ENCODE peak calls at places on chromosomes 7 and 10, in nine cellular contexts. S is HCT116, Z is esophagus muscularis mucosa, P is testis, W is adrenal gland, T is tibial nerve, U is uterus, F is heart left ventricle, O is prostate gland. G is an unnamed sample.
A peak's percentile ranks its signal among the peaks of the same experiment; 100 is the strongest.

GRCh38 chr10:14325325-14325955 is 5.3 kb downstream of the FRMD4A start:
- DNase-seq in S (peak; percentile 50), Z (peak; percentile 68), P (peak; percentile 80), W (peak; percentile 40), T (peak; percentile 20), U (no peak), F (no peak), O (peak; percentile 39), G (no peak)

GRCh38 chr7:50644114-50644513 is 78.9 kb upstream of the DDC start:
- DNase-seq in S (no peak), Z (no peak), P (no peak), W (no peak), T (no peak), U (no peak), F (no peak), O (no peak), G (peak; percentile 4)

GRCh38 chr7:43865277-43865676 is 4.0 kb downstream of the MRPS24 start:
- DNase-seq in S (no peak), Z (no peak), P (no peak), W (no peak), T (no peak), U (no peak), F (no peak), O (no peak), G (no peak)

GRCh38 chr10:84370268-84370667 is 41.9 kb downstream of the CCSER2 start:
- DNase-seq in S (no peak), Z (no peak), P (no peak), W (no peak), T (no peak), U (no peak), F (no peak), O (no peak), G (no peak)

GRCh38 chr10:99560277-99561126 is 27.8 kb downstream of the NKX2-3 start:
- DNase-seq in S (peak; percentile 61), Z (no peak), P (peak; percentile 76), W (peak; percentile 67), T (peak; percentile 33), U (no peak), F (peak; percentile 29), O (peak; percentile 36), G (no peak)

GRCh38 chr7:150382123-150382843 is 3.2 kb downstream of the ZNF775 start:
- DNase-seq in S (no peak), Z (no peak), P (no peak), W (no peak), T (no peak), U (no peak), F (no peak), O (peak; percentile 60), G (peak; percentile 85)

GRCh38 chr7:2713370-2713769 is 25.4 kb downstream of the AMZ1 start:
- DNase-seq in S (no peak), Z (no peak), P (no peak), W (no peak), T (no peak), U (no peak), F (peak; percentile 61), O (no peak), G (no peak)

GRCh38 chr7:122674502-122674901 is 24.4 kb downstream of the RNF133 start:
- DNase-seq in S (no peak), Z (no peak), P (no peak), W (peak; percentile 63), T (peak; percentile 41), U (no peak), F (no peak), O (peak; percentile 63), G (no peak)

GRCh38 chr7:106279425-106280182 is 5.2 kb downstream of the NAMPT start:
- DNase-seq in S (no peak), Z (no peak), P (no peak), W (no peak), T (no peak), U (no peak), F (no peak), O (no peak), G (no peak)

GRCh38 chr10:9734218-9734617 is 1283.5 kb upstream of the CELF2 start:
- DNase-seq in S (no peak), Z (no peak), P (no peak), W (no peak), T (no peak), U (no peak), F (no peak), O (no peak), G (no peak)

GRCh38 chr7:134022512-134022911 is 104.6 kb upstream of the LRGUK start:
- DNase-seq in S (no peak), Z (no peak), P (no peak), W (no peak), T (no peak), U (no peak), F (no peak), O (peak; percentile 84), G (no peak)

DNA sequence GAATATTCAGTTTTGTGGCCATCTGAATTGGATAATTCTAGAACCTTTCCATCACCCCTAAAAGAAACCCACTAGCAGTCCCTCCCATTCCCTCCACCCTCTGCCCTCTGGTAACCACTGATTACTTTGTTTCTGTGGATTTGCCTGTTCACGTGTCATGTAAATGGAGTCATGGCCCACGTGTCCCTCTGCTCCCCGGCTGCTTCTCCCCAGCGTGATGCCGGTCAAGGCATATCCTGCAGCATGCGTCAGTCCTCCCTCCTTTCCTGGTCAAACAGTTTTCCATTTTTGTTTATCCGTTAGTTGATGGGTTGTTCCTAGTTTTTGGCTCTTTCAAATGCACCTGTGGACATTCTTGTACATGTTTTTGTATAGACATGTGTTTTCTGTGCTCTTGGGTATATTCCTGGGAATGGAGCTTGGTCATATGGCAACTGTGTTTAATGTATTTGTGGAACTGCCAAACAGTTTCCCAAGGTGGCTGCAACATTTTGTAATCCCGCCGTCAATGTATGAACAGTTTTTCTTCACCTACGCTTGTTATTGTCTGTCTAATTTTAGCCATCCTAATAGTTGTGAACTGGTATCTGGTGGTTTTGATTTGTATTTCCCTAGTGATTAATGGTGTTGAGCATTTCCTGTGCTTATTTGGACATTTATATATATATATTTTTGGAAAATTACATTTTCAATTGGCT is 22.4 kb downstream of the PPP2R2D start:
- DNase-seq in S (no peak), Z (no peak), P (no peak), W (no peak), T (no peak), U (no peak), F (no peak), O (no peak), G (no peak)
- TF ChIP-seq CTCF in S (no peak), Z (no peak), P (no peak), W (no peak), T (no peak), U (no peak), F (no peak), O (no peak), G (no peak)

GRCh38 chr7:892648-893593 is 16.6 kb downstream of the GET4 start:
- DNase-seq in S (no peak), Z (no peak), P (no peak), W (no peak), T (no peak), U (no peak), F (no peak), O (no peak), G (no peak)
- TF ChIP-seq POLR2A in S (no peak), Z (no peak), P (no peak), W (no peak), T (no peak), U (no peak), F (no peak), O (no peak), G (no peak)

GRCh38 chr7:79455173-79455790 is 1.8 kb upstream of the MAGI2 start:
- DNase-seq in S (no peak), Z (no peak), P (no peak), W (peak; percentile 18), T (no peak), U (no peak), F (peak; percentile 10), O (no peak), G (no peak)
- H3K4me3 ChIP-seq in S (no peak overlapping the region), Z (peak overlapping the region; percentile 76), P (peak overlapping the region; percentile 75), W (no peak overlapping the region), T (peak overlapping the region; percentile 3), U (peak overlapping the region; percentile 85), F (peak overlapping the region; percentile 84), O (no peak overlapping the region), G (no peak overlapping the region)

DNA sequence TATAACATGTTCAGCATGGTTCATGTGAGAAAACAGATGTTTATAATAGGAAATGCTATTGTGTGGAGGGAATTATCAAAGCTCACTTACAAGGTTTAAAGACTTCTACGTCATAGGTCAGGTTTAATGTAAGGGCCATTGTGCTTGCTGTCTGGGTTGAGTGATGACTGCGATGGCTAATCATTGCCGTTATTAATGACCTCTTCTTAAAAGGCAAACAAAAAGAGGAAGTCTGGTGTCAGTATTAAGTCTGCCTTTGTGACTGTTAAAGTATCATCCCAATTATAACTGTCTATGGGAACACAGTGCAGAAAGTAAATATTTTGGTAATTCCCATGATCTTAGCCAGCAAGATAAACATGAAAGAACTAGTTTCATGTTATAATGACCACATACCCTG is 382.4 kb downstream of the BBS9 start:
- DNase-seq in S (no peak), Z (no peak), P (no peak), W (no peak), T (no peak), U (no peak), F (no peak), O (no peak), G (no peak)
- TF ChIP-seq CTCF in S (no peak), Z (no peak), P (no peak), W (no peak), T (no peak), U (no peak), F (no peak), O (no peak), G (no peak)

DNA sequence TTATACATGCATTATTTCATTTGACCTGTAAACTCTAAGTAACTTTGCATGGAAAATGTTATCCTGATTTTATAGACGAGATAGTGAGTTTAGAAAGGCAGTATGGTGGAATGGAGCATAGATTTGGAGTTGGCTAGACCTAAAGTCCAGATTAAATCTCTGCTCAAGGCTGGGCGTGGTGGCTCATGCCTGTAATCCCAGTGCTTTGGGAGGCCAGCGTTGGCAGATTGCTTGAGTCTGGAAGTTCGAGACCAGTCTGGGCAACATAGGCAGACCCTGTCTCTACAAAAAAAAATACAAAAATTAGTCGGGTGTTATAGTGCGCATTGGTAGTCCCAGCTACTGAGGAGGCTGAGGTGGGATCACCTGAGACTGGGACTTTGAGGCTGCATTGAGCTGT is 9.4 kb downstream of the PTEN start:
- DNase-seq in S (no peak), Z (no peak), P (no peak), W (no peak), T (no peak), U (no peak), F (no peak), O (no peak), G (no peak)
- TF ChIP-seq POLR2A in S (no peak), Z (no peak), P (no peak), W (no peak), T (no peak), U (no peak), F (no peak), O (no peak), G (no peak)

GRCh38 chr7:128341733-128342132 is 2.0 kb downstream of the RBM28 start:
- DNase-seq in S (no peak), Z (no peak), P (no peak), W (no peak), T (no peak), U (no peak), F (no peak), O (no peak), G (no peak)
- H3K4me3 ChIP-seq in S (no peak overlapping the region), Z (no peak overlapping the region), P (no peak overlapping the region), W (no peak overlapping the region), T (no peak overlapping the region), U (no peak overlapping the region), F (no peak overlapping the region), O (no peak overlapping the region), G (no peak overlapping the region)

G was measured in lower leg skin.